ENCODE peak calls at places on chromosome 2, in six cellular contexts. H is body of pancreas, B is uterus, X is fibroblast of lung, K is adrenal gland, W is lower lobe of right lung. M is an unnamed sample. For H3K27me3, the result is how much of the 10 kb centered on the place peaks cover.

GRCh38 chr2:105308785-105309540 is 20.6 kb downstream of the TGFBRAP1 start:
- DNase-seq in X (peak), K (no peak), W (peak), B (no peak), H (no peak), M (peak)

GRCh38 chr2:234676859-234677450 is 180.1 kb upstream of the ARL4C start:
- DNase-seq in B (no peak), H (no peak), X (no peak), K (no peak), W (no peak), M (no peak)

GRCh38 chr2:240556553-240557100 is 1.2 kb downstream of the ANKMY1 start:
- DNase-seq in H (no peak), B (no peak), X (peak), K (peak), W (peak), M (no peak)

GRCh38 chr2:127064642-127065250 is 42.2 kb downstream of the BIN1 start:
- DNase-seq in K (peak), B (peak), W (peak), H (peak), X (peak), M (peak)

GRCh38 chr2:206230060-206230890 is 44.2 kb upstream of the ZDBF2 start:
- DNase-seq in K (no peak), H (no peak), X (no peak), B (no peak), W (no peak), M (no peak)

GRCh38 chr2:70779911-70780580 is 10.4 kb downstream of the FIGLA start:
- DNase-seq in X (no peak), H (no peak), W (no peak), B (no peak), K (no peak), M (no peak)

GRCh38 chr2:172437419-172438063 is 10.2 kb downstream of the ITGA6 start:
- DNase-seq in K (no peak), H (no peak), B (no peak), X (no peak), W (no peak), M (no peak)

GRCh38 chr2:223523541-223523940 is 78.6 kb downstream of the SCG2 start:
- DNase-seq in W (no peak), K (no peak), X (peak), H (no peak), B (no peak), M (no peak)

GRCh38 chr2:152019732-152020131 is 79.1 kb downstream of the CACNB4 start:
- DNase-seq in X (no peak), W (no peak), B (no peak), K (no peak), H (no peak), M (no peak)

DNA sequence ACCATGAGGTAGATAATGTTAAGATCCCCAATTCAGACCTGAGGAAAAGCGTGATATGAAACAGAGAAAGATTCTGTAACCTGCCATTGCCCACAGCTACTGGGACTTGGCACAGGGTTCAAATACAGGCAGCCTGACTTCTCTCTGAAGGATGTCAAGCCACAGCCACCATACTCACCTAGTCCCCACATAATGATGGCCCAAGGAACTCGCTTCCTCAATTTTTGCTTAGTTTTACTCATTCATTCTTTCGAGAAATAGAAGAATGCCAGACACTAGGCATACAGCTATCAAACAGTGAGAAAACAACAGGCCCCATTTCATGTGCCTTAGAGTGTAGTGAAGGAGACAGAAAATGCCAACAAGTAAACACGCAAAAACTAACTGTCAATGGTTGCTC is 980 bp upstream of the SULT1C4 start:
- DNase-seq in K (no peak), W (no peak), H (no peak), B (no peak), X (no peak), M (no peak)
- H3K27ac ChIP-seq in K (no peak), W (peak), H (no peak), B (peak), X (no peak), M (no peak)

GRCh38 chr2:232633413-232634318 is at the start of gene EFHD1:
- DNase-seq in X (peak), H (peak), B (peak), W (peak), K (peak), M (peak)

GRCh38 chr2:232632229-232632903 is 1.0 kb upstream of the EFHD1 start:
- DNase-seq in H (no peak), B (peak), W (no peak), K (no peak), X (no peak), M (no peak)

GRCh38 chr2:232635820-232636219 is 2.4 kb downstream of the EFHD1 start:
- DNase-seq in W (no peak), X (no peak), K (no peak), B (no peak), H (no peak), M (no peak)

GRCh38 chr2:232632904-232633412 is 446 bp upstream of the EFHD1 start:
- DNase-seq in K (no peak), X (peak), W (no peak), B (peak), H (peak), M (peak)

DNA sequence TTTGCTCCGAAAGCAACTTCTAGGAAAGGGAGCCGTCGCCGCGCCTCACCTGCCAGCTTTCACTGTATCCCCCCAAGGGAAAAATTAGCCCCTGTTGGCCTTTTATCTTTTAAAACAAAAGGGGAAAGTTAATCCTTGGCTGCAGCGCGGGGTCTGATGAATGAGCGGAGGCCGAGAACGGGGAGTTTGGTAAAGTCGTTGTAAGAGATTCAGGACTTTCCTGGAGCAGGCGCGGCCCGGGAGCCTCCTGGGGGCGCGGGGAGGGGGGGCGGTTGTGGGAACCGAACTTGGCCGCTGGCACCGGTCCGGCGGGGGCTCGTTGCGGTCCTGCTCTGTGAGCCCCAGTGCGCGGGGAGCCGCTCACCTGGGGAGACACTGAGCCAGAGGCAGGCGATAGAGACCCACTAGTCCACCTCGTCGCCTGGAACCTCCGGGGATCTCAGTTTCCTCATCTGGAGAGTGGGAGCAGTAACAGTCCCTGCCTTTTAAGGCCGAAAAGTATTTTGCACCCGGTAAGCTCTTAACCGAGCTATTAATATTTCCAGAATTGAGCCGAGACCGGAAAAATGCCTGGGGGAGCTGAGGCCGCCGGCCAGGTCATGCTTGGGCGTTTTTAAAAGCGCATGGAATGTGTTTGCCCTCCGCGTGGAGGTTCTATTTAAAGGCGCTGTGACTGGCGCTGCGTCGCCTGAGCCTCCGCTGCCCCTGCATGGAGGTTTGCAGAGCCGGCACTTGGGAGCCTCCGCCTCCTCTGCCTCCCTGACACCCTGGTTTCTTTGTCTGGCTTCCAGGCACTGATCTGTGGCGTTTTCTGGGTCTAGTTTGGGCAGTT is 1.1 kb downstream of the EFHD1 start:
- DNase-seq in B (peak), X (no peak), W (no peak), H (no peak), K (no peak), M (no peak)
- H3K27me3 ChIP-seq in B (under half), X (under half), W (half or more), H (under half), K (under half), M (under half)

GRCh38 chr2:169193624-169194023 is 124.3 kb downstream of the DHRS9 start:
- DNase-seq in X (no peak), H (no peak), B (no peak), K (no peak), W (no peak), M (no peak)

GRCh38 chr2:169185711-169186110 is 116.3 kb downstream of the DHRS9 start:
- DNase-seq in B (no peak), X (no peak), W (no peak), H (no peak), K (no peak), M (no peak)

GRCh38 chr2:169189123-169189522 is 119.8 kb downstream of the DHRS9 start:
- DNase-seq in K (no peak), W (no peak), H (no peak), B (no peak), X (no peak), M (no peak)

GRCh38 chr2:169190197-169190775 is 120.9 kb downstream of the DHRS9 start:
- DNase-seq in B (no peak), W (no peak), H (no peak), X (no peak), K (no peak), M (no peak)
- TF ChIP-seq CTCF in B (no peak), W (no peak), H (no peak), X (no peak), K (no peak), M (no peak)

GRCh38 chr2:1511455-1511854 is 98.2 kb downstream of the TPO start:
- DNase-seq in K (no peak), B (no peak), H (no peak), X (no peak), W (no peak), M (no peak)
- H3K27ac ChIP-seq in K (no peak), B (no peak), H (no peak), X (no peak), W (no peak), M (no peak)

DNA sequence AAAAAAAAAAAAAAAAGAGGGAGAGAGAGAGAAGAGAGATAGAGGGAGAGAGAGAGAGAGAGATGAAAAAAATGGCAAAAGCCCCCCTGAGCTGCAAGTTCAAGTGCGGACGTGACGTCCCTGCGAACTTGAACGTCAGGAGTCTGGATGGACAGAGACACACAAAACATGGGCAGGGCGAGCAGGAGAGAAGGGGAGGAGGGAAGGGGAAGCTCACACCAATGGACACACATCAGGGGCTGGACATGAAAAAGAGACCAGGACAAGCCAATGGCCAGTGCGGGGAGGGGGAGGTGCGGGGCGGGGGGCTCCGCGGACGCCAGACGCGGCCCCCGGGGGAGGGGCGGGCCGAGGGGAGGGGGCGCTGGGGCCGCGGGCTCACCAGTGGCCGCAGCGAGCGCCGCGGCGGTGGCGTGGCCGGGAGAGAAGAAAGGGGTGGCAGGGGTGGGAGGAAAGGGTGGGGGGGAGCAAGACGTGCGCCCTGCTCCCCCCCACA is at the start of gene BCL11A:
- DNase-seq in B (no peak), K (peak), W (peak), X (peak), H (peak), M (no peak)
- H3K27me3 ChIP-seq in B (under half), K (under half), W (half or more), X (under half), H (under half), M (under half)

DNA sequence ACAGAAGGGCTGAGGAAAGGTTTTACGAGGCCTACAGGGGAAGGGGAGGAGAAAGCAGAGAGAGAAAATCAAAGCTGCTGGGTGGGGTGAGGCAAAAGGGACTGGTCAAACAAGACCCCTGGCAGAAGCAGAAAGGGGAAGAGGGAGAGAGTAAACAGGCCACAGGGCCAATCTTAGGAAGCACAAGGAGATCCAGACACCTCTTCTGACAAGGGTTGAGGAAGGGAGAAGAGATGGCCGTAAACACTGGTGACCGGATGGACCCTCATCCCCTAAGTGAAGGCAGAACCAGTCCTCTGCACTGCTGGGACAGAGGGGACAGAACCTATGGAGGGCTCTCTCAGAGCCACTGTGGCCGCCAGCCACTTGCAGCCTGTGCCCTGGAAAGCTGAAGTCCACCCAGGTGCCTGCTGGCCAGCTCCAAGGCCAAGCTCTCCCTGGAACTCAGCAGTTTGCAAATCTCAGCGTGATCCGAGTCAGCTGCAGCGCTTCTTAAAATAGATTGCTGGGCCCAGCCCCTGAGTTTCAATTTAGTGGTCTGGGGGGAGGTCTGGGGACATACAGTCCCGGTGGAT is 108.8 kb downstream of the TMEM163 start:
- DNase-seq in K (peak), X (no peak), B (no peak), W (no peak), H (peak), M (peak)
- TF ChIP-seq CTCF in K (no peak), X (no peak), B (no peak), W (no peak), H (no peak), M (no peak)

DNA sequence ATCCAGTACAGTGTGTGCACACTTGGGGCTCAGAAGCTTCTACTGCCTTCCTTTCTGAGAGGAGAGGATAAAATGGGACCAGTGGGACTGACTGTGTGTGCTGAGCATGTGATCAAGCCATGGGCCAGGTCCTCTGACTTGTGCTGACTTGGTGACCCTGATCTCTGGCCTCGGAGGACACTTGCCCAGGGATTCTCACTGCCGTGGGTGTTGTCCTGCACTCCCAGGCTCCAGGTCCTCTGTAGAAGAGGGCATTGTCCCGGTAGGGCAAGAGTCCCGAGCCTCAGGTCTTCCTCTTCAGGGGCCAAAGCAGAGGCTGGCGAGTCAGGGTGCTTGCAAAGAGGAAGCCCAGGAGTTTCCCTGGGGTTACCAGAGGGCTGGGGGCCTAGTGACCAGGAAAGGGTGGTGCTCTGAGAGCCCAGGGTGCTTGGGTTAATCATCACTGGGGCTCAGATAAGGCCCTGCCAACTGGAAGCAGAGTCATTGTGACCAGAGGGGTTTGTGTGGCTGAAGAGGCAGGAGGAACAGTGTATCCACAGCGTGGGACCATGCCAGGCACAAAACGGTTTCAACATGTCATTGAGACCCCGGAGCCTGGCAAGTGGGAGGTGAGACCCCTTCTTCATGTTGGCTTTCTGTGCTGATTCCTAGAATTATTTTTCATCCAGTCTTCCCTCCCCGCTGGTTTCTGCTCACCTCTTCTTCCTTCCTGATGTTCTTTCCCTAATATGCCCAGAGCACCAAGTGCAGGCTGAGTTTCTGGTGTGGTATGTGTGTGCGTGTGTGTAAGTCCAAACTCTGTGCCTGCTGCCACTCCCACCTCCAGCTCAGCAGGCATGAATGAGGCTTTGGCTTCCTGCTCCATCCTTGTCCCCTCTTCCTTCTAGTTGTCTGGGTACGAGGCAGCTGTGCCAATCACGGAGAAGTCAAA is at the start of gene GCKR:
- DNase-seq in W (no peak), B (no peak), K (peak), H (peak), X (no peak), M (no peak)
- H3K27ac ChIP-seq in W (no peak), B (no peak), K (no peak), H (peak), X (no peak), M (no peak)

GRCh38 chr2:218895326-218895725 is 14.7 kb downstream of the WNT10A start:
- DNase-seq in X (no peak), H (no peak), K (no peak), B (no peak), W (no peak), M (no peak)

GRCh38 chr2:218892693-218893348 is 12.2 kb downstream of the WNT10A start:
- DNase-seq in K (peak), B (no peak), W (peak), H (peak), X (peak), M (peak)

GRCh38 chr2:218891275-218892135 is 10.9 kb downstream of the WNT10A start:
- DNase-seq in W (no peak), H (no peak), K (no peak), B (no peak), X (no peak), M (no peak)

GRCh38 chr2:218894168-218895157 is 13.8 kb downstream of the WNT10A start:
- DNase-seq in W (no peak), K (no peak), X (no peak), H (no peak), B (no peak), M (peak)

DNA sequence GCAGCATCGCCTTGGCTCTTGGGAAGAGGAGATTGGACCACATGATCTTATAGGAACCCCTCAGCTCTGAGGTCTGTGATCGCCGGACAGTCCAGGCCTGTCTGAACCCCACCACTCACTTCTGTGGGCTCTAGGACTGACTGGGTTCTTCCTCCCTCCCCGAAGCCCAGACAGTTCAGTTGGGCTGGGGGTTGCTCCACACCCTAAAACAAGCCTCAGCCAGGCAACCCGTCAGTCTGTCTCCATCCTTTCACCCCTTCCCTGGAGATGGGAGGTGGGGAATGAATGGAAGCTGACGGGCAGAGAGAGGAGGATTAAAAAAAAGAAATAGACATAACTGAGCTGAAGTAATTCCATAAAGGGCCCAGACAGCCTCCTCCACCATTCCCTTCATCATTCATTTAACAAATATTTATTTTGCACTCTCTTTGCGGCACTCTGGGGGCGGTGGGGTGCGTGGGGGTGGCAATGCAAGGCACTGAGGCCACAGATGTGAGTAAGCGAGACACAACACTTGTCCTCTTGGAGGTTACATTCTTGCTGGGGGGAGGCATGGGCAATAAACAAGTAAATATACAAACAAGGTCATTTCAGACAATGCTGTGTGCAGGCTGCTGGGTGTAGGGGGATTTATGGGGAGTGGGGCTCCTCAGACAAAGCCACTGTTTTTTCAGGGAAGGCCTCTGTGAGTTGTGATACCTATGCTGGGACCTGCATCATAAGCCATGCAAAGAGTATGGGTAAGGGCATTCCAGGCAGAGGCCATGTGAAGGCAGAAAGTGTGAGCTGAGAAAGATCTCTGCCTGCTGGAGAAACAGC is 12.9 kb downstream of the WNT10A start:
- DNase-seq in X (no peak), K (no peak), B (no peak), H (no peak), W (no peak), M (no peak)
- H3K27me3 ChIP-seq in X (half or more), K (under half), B (under half), H (under half), W (half or more), M (under half)

DNA sequence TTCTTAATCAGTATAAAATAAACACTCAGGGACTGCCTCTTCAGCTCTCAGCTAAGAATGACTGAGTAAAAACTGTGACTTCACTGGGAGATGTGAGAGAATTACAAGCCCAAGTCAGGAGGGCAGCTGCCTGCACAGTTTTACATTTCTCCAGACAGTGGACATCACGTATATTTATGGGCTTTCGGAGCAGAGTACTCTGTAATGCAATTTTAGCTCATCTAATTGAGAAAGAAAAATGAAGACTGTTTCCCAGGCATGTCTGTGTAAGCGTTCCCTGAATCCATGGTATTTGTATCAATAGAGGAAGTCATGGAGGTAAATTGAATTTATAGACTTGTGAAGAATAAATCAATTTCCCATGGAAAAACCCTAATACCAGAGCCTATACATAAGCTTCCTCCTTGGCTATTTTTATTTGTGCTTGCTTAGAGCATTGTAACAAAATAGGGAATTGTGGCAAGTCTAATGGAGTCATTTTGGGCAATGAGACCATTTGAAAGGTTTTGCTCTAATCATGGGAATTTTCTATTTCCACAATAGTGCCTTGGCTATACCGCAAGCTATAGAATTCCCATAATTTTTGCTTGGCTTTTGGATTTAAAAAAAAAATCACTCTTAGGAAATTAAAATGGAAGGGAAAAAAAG is 87.2 kb downstream of the SLC5A7 start:
- DNase-seq in X (no peak), W (no peak), H (no peak), K (no peak), B (no peak), M (no peak)
- TF ChIP-seq CTCF in X (no peak), W (no peak), H (no peak), K (no peak), B (no peak), M (no peak)

GRCh38 chr2:38435775-38436174 is 58.7 kb upstream of the ATL2 start:
- DNase-seq in K (no peak), X (no peak), B (no peak), W (no peak), H (no peak), M (no peak)
- H3K27ac ChIP-seq in K (no peak), X (no peak), B (no peak), W (no peak), H (no peak), M (no peak)